ENCODE peak calls at places on chromosomes 7 and 10, in seven cellular contexts. N is HEK293T; E is substantia nigra; P is IMR-90; L is CD8-positive, alpha-beta T cell; D is foreskin melanocyte; T is Kasumi-1. W is an unnamed sample.
A peak's percentile ranks its signal among the peaks of the same experiment; 100 is the strongest.

GRCh38 chr10:102555781-102556328 is 52.1 kb downstream of the SUFU start:
- DNase-seq in P (peak; percentile 88), T (peak; percentile 66), L (no peak), N (no peak), E (peak; percentile 8), D (no peak), W (no peak)

GRCh38 chr7:1027285-1028043 is 16.9 kb upstream of the GPR146 start:
- DNase-seq in N (peak; percentile 32), L (peak; percentile 60), E (peak; percentile 47), T (no peak), D (no peak), P (peak; percentile 42), W (no peak)

GRCh38 chr10:113128450-113129105 is 178.5 kb downstream of the TCF7L2 start:
- DNase-seq in E (no peak), D (no peak), L (no peak), P (no peak), T (no peak), N (no peak), W (no peak)

GRCh38 chr10:17918187-17918903 is 33.4 kb upstream of the SLC39A12 start:
- DNase-seq in L (no peak), D (no peak), N (no peak), T (no peak), E (no peak), P (no peak), W (no peak)

GRCh38 chr10:6918305-6918704 is 338.2 kb upstream of the PRKCQ start:
- DNase-seq in T (peak; percentile 92), P (no peak), D (no peak), N (peak; percentile 22), E (peak; percentile 42), L (peak; percentile 82), W (no peak)

GRCh38 chr10:101687088-101687487 is 7.9 kb downstream of the FBXW4 start:
- DNase-seq in N (no peak), P (no peak), T (no peak), E (no peak), D (no peak), L (no peak), W (no peak)

GRCh38 chr7:25353191-25353590 is 124.9 kb upstream of the NPVF start:
- DNase-seq in N (no peak), L (no peak), P (no peak), T (no peak), E (no peak), D (peak; percentile 38), W (no peak)

GRCh38 chr7:98933321-98933720 is 55.0 kb downstream of the TRRAP start:
- DNase-seq in P (no peak), D (no peak), T (no peak), L (no peak), N (no peak), E (no peak), W (no peak)

GRCh38 chr10:102619281-102619981 is 24.8 kb upstream of the TRIM8 start:
- DNase-seq in N (no peak), D (no peak), E (no peak), L (no peak), T (no peak), P (no peak), W (no peak)

GRCh38 chr7:35716038-35716803 is 21.3 kb upstream of the HERPUD2 start:
- DNase-seq in E (peak; percentile 57), D (no peak), P (peak; percentile 54), N (no peak), T (no peak), L (no peak), W (no peak)

GRCh38 chr7:121041516-121042148 is 53.1 kb downstream of the CPED1 start:
- DNase-seq in N (no peak), D (no peak), E (no peak), T (no peak), P (peak; percentile 43), L (no peak), W (no peak)

GRCh38 chr10:102300289-102300843 is 55.0 kb downstream of the GBF1 start:
- DNase-seq in E (no peak), T (no peak), N (no peak), P (peak; percentile 91), D (no peak), L (no peak), W (no peak)

GRCh38 chr10:128125416-128125943 is 743 bp downstream of the MKI67 start:
- DNase-seq in D (no peak), P (no peak), T (peak; percentile 58), E (no peak), L (no peak), N (no peak), W (no peak)

GRCh38 chr7:158588085-158588877 is 658 bp upstream of the PTPRN2 start:
- DNase-seq in E (no peak), D (no peak), N (no peak), P (no peak), L (no peak), T (no peak), W (no peak)

GRCh38 chr7:149060161-149060560 is 30.4 kb downstream of the ZNF786 start:
- DNase-seq in P (peak; percentile 33), D (no peak), L (no peak), E (no peak), T (no peak), N (no peak), W (no peak)

GRCh38 chr7:157010588-157011332 is at the start of gene MNX1:
- DNase-seq in P (no peak), E (no peak), D (no peak), T (no peak), N (peak; percentile 99), L (no peak), W (peak; percentile 85)

GRCh38 chr7:11127112-11127785 is 153.6 kb downstream of the PHF14 start:
- DNase-seq in P (no peak), T (peak; percentile 0), L (no peak), D (no peak), N (no peak), E (no peak), W (no peak)

GRCh38 chr10:1551636-1552338 is 185.5 kb downstream of the ADARB2 start:
- DNase-seq in P (no peak), T (no peak), L (no peak), E (no peak), D (no peak), N (no peak), W (no peak)

GRCh38 chr7:156692849-156693248 is 52.3 kb downstream of the RNF32 start:
- DNase-seq in P (no peak), E (no peak), L (no peak), N (no peak), D (no peak), T (no peak), W (no peak)

GRCh38 chr10:124152139-124152780 is 58.9 kb upstream of the CHST15 start:
- DNase-seq in P (peak; percentile 19), E (peak; percentile 30), L (no peak), D (no peak), N (no peak), T (no peak), W (no peak)

GRCh38 chr10:1308415-1308814 is 252.2 kb downstream of the WDR37 start:
- DNase-seq in T (no peak), P (no peak), L (no peak), N (no peak), E (no peak), D (no peak), W (no peak)

GRCh38 chr7:148773344-148773743 is 74.6 kb downstream of the CUL1 start:
- DNase-seq in L (peak; percentile 61), T (peak; percentile 89), N (no peak), E (no peak), D (no peak), P (no peak), W (no peak)

GRCh38 chr7:130971297-130971696 is 237.3 kb upstream of the KLF14 start:
- DNase-seq in L (no peak), P (no peak), D (no peak), E (no peak), N (no peak), T (no peak), W (no peak)

GRCh38 chr10:57964371-57964770 is 303.3 kb downstream of the IPMK start:
- DNase-seq in N (no peak), E (peak; percentile 58), P (peak; percentile 74), T (no peak), L (no peak), D (no peak), W (no peak)

W was measured in NCI-H1930.